ENCODE peak calls at places on chromosomes 3 and 15, in nine cellular contexts. Y is A549, G is transverse colon, K is stomach, L is HepG2, W is suprapubic skin, R is esophagus muscularis mucosa, D is tibial nerve, U is upper lobe of left lung. A is an unnamed sample. For H3K4me1, the result is how much of the 10 kb centered on the place peaks cover.

GRCh38 chr3:174863488-174863887 is 4.4 kb downstream of the NAALADL2 start:
- DNase-seq in W (no peak), R (no peak), L (no peak), U (no peak), Y (no peak), K (no peak), G (no peak), D (no peak), A (no peak)

GRCh38 chr15:85035980-85036379 is 54.3 kb downstream of the PDE8A start:
- DNase-seq in D (no peak), W (no peak), K (no peak), Y (no peak), R (no peak), U (no peak), G (no peak), L (no peak), A (no peak)

GRCh38 chr3:124834723-124835718 is 52.1 kb downstream of the ITGB5 start:
- DNase-seq in K (peak), L (peak), R (no peak), D (no peak), W (no peak), G (peak), U (peak), Y (peak), A (peak)

GRCh38 chr3:136817448-136817847 is 1.5 kb upstream of the SLC35G2 start:
- DNase-seq in D (no peak), W (no peak), Y (no peak), R (no peak), U (no peak), G (no peak), K (no peak), L (no peak), A (no peak)

GRCh38 chr3:37712918-37713819 is 148.5 kb upstream of the CTDSPL start:
- DNase-seq in U (no peak), Y (no peak), W (no peak), D (no peak), L (no peak), G (no peak), R (no peak), K (no peak), A (no peak)

GRCh38 chr3:100159564-100160153 is 45.4 kb upstream of the FILIP1L start:
- DNase-seq in Y (no peak), D (no peak), L (no peak), G (no peak), K (no peak), W (no peak), R (no peak), U (no peak), A (no peak)

GRCh38 chr15:76060098-76060989 is 559 bp downstream of the TMEM266 start:
- DNase-seq in K (no peak), Y (peak), G (no peak), W (no peak), U (no peak), D (no peak), R (no peak), L (no peak), A (no peak)

GRCh38 chr3:183211390-183211789 is 41.7 kb upstream of the B3GNT5 start:
- DNase-seq in R (no peak), D (no peak), Y (no peak), U (no peak), W (no peak), L (peak), G (no peak), K (peak), A (peak)

GRCh38 chr3:193701896-193702644 is 109.1 kb downstream of the OPA1 start:
- DNase-seq in K (no peak), D (no peak), L (no peak), G (no peak), W (no peak), R (no peak), Y (no peak), U (no peak), A (no peak)

GRCh38 chr3:7461202-7461825 is 600.4 kb downstream of the GRM7 start:
- DNase-seq in R (no peak), D (no peak), K (no peak), W (no peak), L (no peak), U (no peak), G (no peak), Y (no peak), A (no peak)

GRCh38 chr3:178588593-178588992 is 52.4 kb downstream of the KCNMB2 start:
- DNase-seq in G (no peak), L (no peak), Y (no peak), U (no peak), W (no peak), R (no peak), K (no peak), D (no peak), A (no peak)

GRCh38 chr15:101391981-101392566 is 97.0 kb upstream of the SNRPA1 start:
- DNase-seq in R (no peak), L (no peak), W (peak), U (no peak), K (no peak), D (no peak), G (no peak), Y (no peak), A (no peak)

GRCh38 chr3:46091046-46091445 is 63.8 kb upstream of the XCR1 start:
- DNase-seq in R (peak), W (no peak), G (no peak), D (no peak), K (no peak), L (no peak), Y (no peak), U (peak), A (no peak)

GRCh38 chr15:40038267-40038653 is 721 bp downstream of the SRP14 start:
- DNase-seq in G (no peak), Y (no peak), U (no peak), R (peak), D (no peak), L (no peak), W (no peak), K (no peak), A (no peak)

GRCh38 chr3:169811606-169812123 is 1.0 kb upstream of the LRRIQ4 start:
- DNase-seq in D (no peak), Y (no peak), K (no peak), W (no peak), G (no peak), U (no peak), L (no peak), R (no peak), A (no peak)

GRCh38 chr3:57079221-57079831 is 18.9 kb downstream of the SPATA12 start:
- DNase-seq in D (no peak), K (peak), Y (peak), R (no peak), W (no peak), G (peak), L (peak), U (peak), A (peak)

GRCh38 chr15:81160312-81161214 is 26.5 kb downstream of the CFAP161 start:
- DNase-seq in U (no peak), W (peak), G (peak), K (no peak), R (no peak), Y (no peak), D (peak), L (no peak), A (peak)

GRCh38 chr3:73490453-73491311 is 134.1 kb downstream of the PDZRN3 start:
- DNase-seq in G (no peak), R (peak), Y (no peak), D (no peak), L (peak), K (peak), W (no peak), U (no peak), A (no peak)

GRCh38 chr15:42401544-42402478 is 42.5 kb downstream of the CAPN3 start:
- DNase-seq in K (no peak), U (no peak), L (no peak), W (no peak), D (no peak), G (no peak), R (no peak), Y (no peak), A (no peak)

GRCh38 chr3:10883478-10884234 is 67.6 kb downstream of the SLC6A11 start:
- DNase-seq in K (no peak), Y (peak), D (no peak), G (no peak), L (peak), R (no peak), U (no peak), W (no peak), A (no peak)

GRCh38 chr15:65829150-65829764 is 37.2 kb upstream of the DENND4A start:
- DNase-seq in W (no peak), K (no peak), Y (peak), R (no peak), D (no peak), U (no peak), G (no peak), L (peak), A (no peak)

GRCh38 chr15:84749111-84749991 is 959 bp downstream of the ZNF592 start:
- DNase-seq in W (no peak), K (peak), Y (peak), R (no peak), G (peak), U (no peak), D (no peak), L (peak), A (peak)

GRCh38 chr3:143885803-143886427 is 37.6 kb upstream of the SLC9A9 start:
- DNase-seq in U (no peak), G (no peak), R (no peak), K (no peak), W (no peak), L (peak), D (no peak), Y (peak), A (no peak)

GRCh38 chr3:128763967-128764366 is 38.0 kb downstream of the RAB7A start:
- DNase-seq in K (no peak), W (no peak), D (no peak), U (no peak), G (no peak), R (no peak), Y (no peak), L (no peak), A (no peak)

GRCh38 chr3:32106929-32107362 is 526 bp downstream of the GPD1L start:
- DNase-seq in Y (peak), D (no peak), R (no peak), L (no peak), U (no peak), W (no peak), G (peak), K (peak), A (peak)

GRCh38 chr3:114929971-114930732 is 216.9 kb downstream of the ZBTB20 start:
- DNase-seq in G (no peak), Y (no peak), U (peak), L (no peak), K (no peak), R (no peak), W (no peak), D (no peak), A (no peak)

GRCh38 chr3:50318163-50318562 is 4.4 kb downstream of the HYAL2 start:
- DNase-seq in D (no peak), W (no peak), L (no peak), R (no peak), Y (no peak), U (peak), K (no peak), G (no peak), A (no peak)

GRCh38 chr3:38168151-38168987 is 3.0 kb downstream of the OXSR1 start:
- DNase-seq in K (no peak), G (no peak), W (no peak), U (no peak), D (no peak), L (no peak), R (no peak), Y (no peak), A (no peak)

GRCh38 chr3:29412117-29412516 is 131.2 kb downstream of the RBMS3 start:
- DNase-seq in G (no peak), D (no peak), K (no peak), L (no peak), R (no peak), U (no peak), W (no peak), Y (no peak), A (no peak)

GRCh38 chr3:71185733-71186455 is 397.6 kb downstream of the FOXP1 start:
- DNase-seq in U (no peak), Y (peak), L (no peak), W (no peak), G (peak), R (no peak), D (no peak), K (no peak), A (no peak)

GRCh38 chr15:98650871-98651481 is 2.6 kb downstream of the IGF1R start:
- DNase-seq in G (peak), R (no peak), L (no peak), U (no peak), Y (peak), D (no peak), W (no peak), K (peak), A (no peak)
- TF ChIP-seq POLR2A in G (no peak), R (no peak), L (no peak), U (no peak), Y (no peak), D (no peak), W (no peak), K (no peak), A (no peak)

GRCh38 chr15:31325976-31326728 is 483 bp upstream of the KLF13 start:
- DNase-seq in D (peak), L (peak), Y (peak), W (peak), R (peak), U (peak), K (peak), G (peak), A (peak)
- H3K4me1 ChIP-seq in D (under half), L (under half), Y (under half), W (under half), R (under half), U (under half), K (under half), G (under half), A (under half)

GRCh38 chr3:66144792-66145733 is 75.7 kb upstream of the SLC25A26 start:
- DNase-seq in L (no peak), D (no peak), U (no peak), Y (no peak), R (no peak), K (no peak), W (no peak), G (no peak), A (no peak)
- TF ChIP-seq EP300 in L (no peak), D (no peak), U (no peak), Y (no peak), R (no peak), K (no peak), W (no peak), G (no peak), A (no peak)

DNA sequence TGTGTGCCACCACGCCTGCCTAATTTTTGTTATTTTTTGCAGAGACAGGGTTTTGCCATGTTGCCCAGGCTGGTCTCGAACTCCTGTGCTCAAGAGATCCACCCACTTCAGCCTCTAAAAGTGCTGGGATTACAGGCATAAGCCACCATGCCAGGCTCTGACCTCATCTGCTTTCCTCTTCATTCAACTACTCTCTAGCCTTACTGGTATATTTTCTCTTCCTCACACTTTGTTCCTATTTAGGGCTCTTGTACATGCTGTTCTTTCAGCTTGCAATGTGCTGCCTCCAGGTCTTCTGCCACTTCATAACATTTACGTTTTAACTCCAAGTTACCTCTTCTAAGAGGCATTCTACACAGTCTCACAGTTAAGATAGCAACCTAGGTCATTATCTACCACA is 34.9 kb downstream of the PIK3CB start:
- DNase-seq in G (no peak), K (no peak), R (no peak), W (no peak), U (no peak), D (no peak), Y (no peak), L (no peak), A (no peak)
- TF ChIP-seq POLR2A in G (no peak), K (no peak), R (no peak), W (no peak), U (no peak), D (no peak), Y (no peak), L (no peak), A (no peak)

DNA sequence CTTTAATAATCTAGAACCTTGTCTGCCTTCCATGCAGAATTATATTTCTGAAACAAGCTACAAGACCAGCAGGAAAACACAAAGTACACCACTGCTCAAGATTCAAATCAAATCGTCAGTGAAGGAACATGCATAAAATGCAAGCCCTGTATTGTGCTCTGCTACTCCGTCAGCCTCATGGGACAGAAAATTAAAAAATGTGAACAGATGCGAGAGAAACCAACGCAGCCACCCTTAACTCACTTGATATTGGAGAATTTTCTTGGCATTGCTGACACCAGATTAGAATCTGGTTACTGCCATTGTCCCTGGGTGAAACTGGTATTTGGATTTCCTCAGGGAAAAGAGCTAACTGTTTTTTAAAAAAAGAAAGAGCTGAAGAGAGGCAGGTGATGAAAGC is 23.6 kb downstream of the ANXA2 start:
- DNase-seq in D (no peak), G (no peak), Y (no peak), L (no peak), K (no peak), W (no peak), R (no peak), U (no peak), A (no peak)
- H3K4me1 ChIP-seq in D (half or more), G (half or more), Y (half or more), L (half or more), K (half or more), W (half or more), R (half or more), U (half or more), A (half or more)

GRCh38 chr15:63888146-63888545 is 54.4 kb upstream of the HERC1 start:
- DNase-seq in U (no peak), W (no peak), Y (no peak), D (no peak), G (no peak), L (no peak), R (no peak), K (no peak), A (no peak)
- TF ChIP-seq EP300 in U (no peak), W (no peak), Y (no peak), D (no peak), G (no peak), L (no peak), R (no peak), K (no peak), A (no peak)

DNA sequence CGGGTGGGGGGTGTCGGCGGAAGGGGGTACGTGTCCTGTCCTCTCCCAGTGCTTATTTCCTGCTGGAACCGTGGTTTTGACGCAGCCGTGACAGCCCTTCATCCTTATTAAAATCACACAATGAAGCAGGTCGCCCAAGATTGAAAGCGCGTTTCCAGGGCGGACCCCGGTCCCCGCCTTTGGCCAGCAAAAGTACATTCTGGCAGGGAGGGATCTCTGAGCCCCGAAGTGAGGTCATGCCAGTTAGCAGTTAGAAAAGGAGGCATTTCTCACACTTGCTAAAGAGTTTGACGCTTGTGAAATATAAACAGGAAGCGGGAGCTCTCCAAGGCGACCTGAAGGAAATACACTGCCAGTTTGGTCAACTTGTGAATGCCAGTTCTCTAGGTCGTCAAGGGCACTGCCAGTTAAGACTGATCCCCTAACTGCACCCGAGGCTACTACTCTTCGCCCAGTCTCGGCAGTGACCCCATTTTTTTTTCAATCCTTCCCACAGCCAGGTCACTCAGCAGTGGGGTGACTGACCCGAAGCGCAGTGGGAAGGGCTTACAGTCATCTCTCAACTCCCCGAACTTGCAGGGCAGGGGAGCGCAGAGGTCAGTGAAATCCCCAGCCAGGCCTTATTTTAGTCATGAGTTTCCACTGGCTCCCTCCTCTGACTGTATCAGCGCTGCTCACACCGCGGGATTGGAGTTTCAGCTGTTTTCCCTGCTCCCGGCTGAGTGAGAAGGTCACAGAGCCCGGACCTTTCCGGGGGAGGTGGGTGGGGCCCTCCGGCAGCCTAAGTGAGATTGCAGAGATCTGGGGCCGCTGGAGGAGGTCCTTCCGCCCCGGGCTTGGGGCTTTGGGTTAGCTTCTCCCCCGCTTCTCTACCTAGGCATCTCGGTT is 2.0 kb upstream of the BHLHE40 start:
- DNase-seq in Y (peak), D (peak), U (peak), K (peak), W (peak), L (peak), R (no peak), G (peak), A (peak)
- TF ChIP-seq POLR2A in Y (peak), D (no peak), U (peak), K (no peak), W (no peak), L (no peak), R (no peak), G (peak), A (peak)

DNA sequence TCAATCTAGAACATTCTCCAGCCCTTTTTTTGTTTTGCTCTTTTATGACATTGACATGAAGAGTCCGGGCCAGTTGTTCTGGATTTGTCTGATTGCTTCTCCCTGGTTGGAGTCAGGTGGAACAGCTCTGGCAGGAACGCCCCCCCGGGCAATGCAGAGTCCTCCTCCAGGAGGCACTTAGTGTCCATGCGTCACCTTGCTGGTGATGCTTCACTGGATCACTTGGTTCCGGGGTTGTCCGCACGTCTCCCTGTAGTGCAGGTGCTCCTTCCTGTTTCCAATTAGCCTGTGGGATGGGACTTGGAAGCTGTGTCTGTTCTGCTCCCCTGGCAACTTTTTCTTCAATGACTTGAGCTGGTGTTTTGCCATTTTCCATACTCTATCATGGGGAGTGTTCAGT is 9.8 kb downstream of the CSK start:
- DNase-seq in K (no peak), G (no peak), L (no peak), W (no peak), Y (no peak), U (no peak), D (no peak), R (no peak), A (no peak)
- H3K4me1 ChIP-seq in K (half or more), G (half or more), L (under half), W (half or more), Y (under half), U (half or more), D (half or more), R (half or more), A (under half)

GRCh38 chr3:157081681-157082210 is 78.2 kb downstream of the CCNL1 start:
- DNase-seq in K (peak), W (peak), R (peak), L (peak), G (peak), U (peak), Y (peak), D (peak), A (peak)
- TF ChIP-seq EP300 in K (no peak), W (no peak), R (no peak), L (no peak), G (no peak), U (no peak), Y (no peak), D (peak), A (no peak)

GRCh38 chr3:98829246-98829832 is 66.2 kb downstream of the ST3GAL6 start:
- DNase-seq in K (no peak), R (no peak), Y (no peak), G (no peak), W (no peak), U (no peak), D (no peak), L (no peak), A (no peak)
- TF ChIP-seq POLR2A in K (no peak), R (no peak), Y (no peak), G (no peak), W (no peak), U (no peak), D (no peak), L (no peak), A (no peak)

A was measured in sigmoid colon.